ENCODE peak calls at places on chromosomes 1 and 21, in eight cellular contexts. One of them, this sample, is unnamed.
A peak's percentile ranks its signal among the peaks of the same experiment; 100 is the strongest.

GRCh38 chr21:38303300-38303699 is 46.5 kb downstream of the KCNJ15 start:
- DNase-seq in activated T-cell treated with anti-CD3 and anti-CD28 coated beads for 1 hour: no peak
- DNase-seq in heart left ventricle: no peak
- DNase-seq in endothelial cell: no peak
- DNase-seq in right atrium auricular region: peak; percentile 85
- DNase-seq in MCF 10A: peak; percentile 96
- DNase-seq in A549: peak; percentile 74
- DNase-seq in fibroblast of the conjunctiva: peak; percentile 55
- DNase-seq in this sample: no peak

GRCh38 chr1:50348449-50349241 is 74.6 kb downstream of the DMRTA2 start:
- DNase-seq in fibroblast of the conjunctiva: peak; percentile 74
- DNase-seq in right atrium auricular region: peak; percentile 57
- DNase-seq in heart left ventricle: peak; percentile 36
- DNase-seq in MCF 10A: peak; percentile 86
- DNase-seq in A549: peak; percentile 57
- DNase-seq in endothelial cell: peak; percentile 71
- DNase-seq in activated T-cell treated with anti-CD3 and anti-CD28 coated beads for 1 hour: no peak
- DNase-seq in this sample: peak; percentile 75

GRCh38 chr21:43196789-43197188 is 28.0 kb downstream of the CRYAA start:
- DNase-seq in heart left ventricle: peak; percentile 21
- DNase-seq in right atrium auricular region: no peak
- DNase-seq in fibroblast of the conjunctiva: no peak
- DNase-seq in endothelial cell: no peak
- DNase-seq in activated T-cell treated with anti-CD3 and anti-CD28 coated beads for 1 hour: no peak
- DNase-seq in MCF 10A: peak; percentile 93
- DNase-seq in A549: no peak
- DNase-seq in this sample: no peak

GRCh38 chr1:178513278-178513983 is 522 bp downstream of the TEX35 start:
- DNase-seq in heart left ventricle: no peak
- DNase-seq in fibroblast of the conjunctiva: no peak
- DNase-seq in A549: no peak
- DNase-seq in activated T-cell treated with anti-CD3 and anti-CD28 coated beads for 1 hour: no peak
- DNase-seq in endothelial cell: no peak
- DNase-seq in MCF 10A: no peak
- DNase-seq in right atrium auricular region: no peak
- DNase-seq in this sample: no peak

GRCh38 chr1:151472852-151473731 is 13.8 kb upstream of the POGZ start:
- DNase-seq in fibroblast of the conjunctiva: no peak
- DNase-seq in heart left ventricle: peak; percentile 41
- DNase-seq in activated T-cell treated with anti-CD3 and anti-CD28 coated beads for 1 hour: no peak
- DNase-seq in A549: peak; percentile 50
- DNase-seq in endothelial cell: peak; percentile 27
- DNase-seq in right atrium auricular region: peak; percentile 64
- DNase-seq in MCF 10A: no peak
- DNase-seq in this sample: peak; percentile 44

GRCh38 chr1:208038303-208038702 is 127.4 kb upstream of the CD34 start:
- DNase-seq in heart left ventricle: no peak
- DNase-seq in A549: no peak
- DNase-seq in endothelial cell: no peak
- DNase-seq in MCF 10A: no peak
- DNase-seq in activated T-cell treated with anti-CD3 and anti-CD28 coated beads for 1 hour: no peak
- DNase-seq in right atrium auricular region: no peak
- DNase-seq in fibroblast of the conjunctiva: no peak
- DNase-seq in this sample: no peak

GRCh38 chr1:51313961-51314777 is 16.2 kb downstream of the TTC39A start:
- DNase-seq in heart left ventricle: no peak
- DNase-seq in right atrium auricular region: no peak
- DNase-seq in endothelial cell: no peak
- DNase-seq in fibroblast of the conjunctiva: peak; percentile 32
- DNase-seq in A549: peak; percentile 53
- DNase-seq in activated T-cell treated with anti-CD3 and anti-CD28 coated beads for 1 hour: no peak
- DNase-seq in MCF 10A: peak; percentile 77
- DNase-seq in this sample: no peak

GRCh38 chr1:2778220-2778592 is 23.3 kb downstream of the TTC34 start:
- DNase-seq in activated T-cell treated with anti-CD3 and anti-CD28 coated beads for 1 hour: no peak
- DNase-seq in right atrium auricular region: no peak
- DNase-seq in MCF 10A: no peak
- DNase-seq in heart left ventricle: no peak
- DNase-seq in fibroblast of the conjunctiva: no peak
- DNase-seq in A549: no peak
- DNase-seq in endothelial cell: no peak
- DNase-seq in this sample: no peak

GRCh38 chr1:188514917-188515316 is 1686.2 kb downstream of the PLA2G4A start:
- DNase-seq in right atrium auricular region: no peak
- DNase-seq in activated T-cell treated with anti-CD3 and anti-CD28 coated beads for 1 hour: no peak
- DNase-seq in MCF 10A: no peak
- DNase-seq in endothelial cell: no peak
- DNase-seq in fibroblast of the conjunctiva: no peak
- DNase-seq in A549: no peak
- DNase-seq in heart left ventricle: no peak
- DNase-seq in this sample: no peak

GRCh38 chr1:183331095-183331742 is 87.0 kb downstream of the NMNAT2 start:
- DNase-seq in fibroblast of the conjunctiva: no peak
- DNase-seq in endothelial cell: no peak
- DNase-seq in heart left ventricle: no peak
- DNase-seq in right atrium auricular region: no peak
- DNase-seq in activated T-cell treated with anti-CD3 and anti-CD28 coated beads for 1 hour: no peak
- DNase-seq in MCF 10A: no peak
- DNase-seq in A549: no peak
- DNase-seq in this sample: no peak

GRCh38 chr1:201724039-201724759 is 104.8 kb upstream of the IPO9 start:
- DNase-seq in A549: no peak
- DNase-seq in right atrium auricular region: no peak
- DNase-seq in fibroblast of the conjunctiva: no peak
- DNase-seq in heart left ventricle: peak; percentile 59
- DNase-seq in activated T-cell treated with anti-CD3 and anti-CD28 coated beads for 1 hour: no peak
- DNase-seq in endothelial cell: no peak
- DNase-seq in MCF 10A: no peak
- DNase-seq in this sample: no peak

This sample was measured in GM13977.